ENCODE peak calls at places on chromosomes 3 and 15, in ten cellular contexts. N is sciatic nerve; W is DMS 273 treated with DMSO at 0.1 percent for 48 hours; D is T-cell; C is stimulated activated CD4-positive, alpha-beta T cell treated with anti-CD3 and anti-CD28 coated beads, Interleukin-1b, Interleukin-23, amount 100 ng/mL, for 24 hours; M is activated CD4-positive, alpha-beta T cell treated with anti-CD3 and anti-CD28 coated beads for 36 hours; I is CD4-positive, alpha-beta T cell; J is astrocyte of the spinal cord; X is HTR-8/SVneo; E is hypothalamus. G is an unnamed sample.
A peak's percentile ranks its signal among the peaks of the same experiment; 100 is the strongest.

GRCh38 chr3:120442975-120443517 is 7.7 kb downstream of the FSTL1 start:
- DNase-seq in M (no peak), I (no peak), X (no peak), D (no peak), N (no peak), E (no peak), W (no peak), C (no peak), J (no peak), G (no peak)

GRCh38 chr15:96330064-96330449 is 443 bp upstream of the NR2F2 start:
- DNase-seq in X (no peak), N (peak; percentile 90), M (peak; percentile 50), I (no peak), J (peak; percentile 87), C (no peak), D (no peak), W (no peak), E (no peak), G (peak; percentile 82)

GRCh38 chr3:52247455-52248164 is 2.1 kb downstream of the PPM1M start:
- DNase-seq in J (no peak), C (no peak), X (no peak), I (no peak), M (no peak), D (no peak), N (no peak), E (no peak), W (no peak), G (no peak)

GRCh38 chr15:101099183-101099582 is 152.7 kb downstream of the CHSY1 start:
- DNase-seq in C (no peak), E (no peak), M (peak; percentile 48), J (no peak), X (no peak), N (no peak), I (no peak), W (no peak), D (no peak), G (no peak)

GRCh38 chr3:3110299-3110630 is at the start of gene IL5RA:
- DNase-seq in X (no peak), W (no peak), D (no peak), J (no peak), M (no peak), I (peak; percentile 16), N (no peak), E (no peak), C (no peak), G (no peak)

GRCh38 chr3:171281256-171281655 is 178.9 kb downstream of the TNIK start:
- DNase-seq in W (no peak), C (no peak), E (no peak), M (no peak), J (no peak), D (no peak), I (no peak), X (no peak), N (no peak), G (no peak)

GRCh38 chr15:62173215-62173614 is 8.1 kb upstream of the C2CD4B start:
- DNase-seq in J (no peak), E (no peak), C (no peak), X (no peak), I (no peak), M (no peak), D (no peak), W (no peak), N (no peak), G (no peak)

GRCh38 chr3:100149130-100149529 is 34.8 kb upstream of the FILIP1L start:
- DNase-seq in N (no peak), D (no peak), I (no peak), J (no peak), W (no peak), X (no peak), M (no peak), C (no peak), E (no peak), G (no peak)

GRCh38 chr3:195160908-195161434 is 110.0 kb downstream of the XXYLT1 start:
- DNase-seq in E (no peak), C (no peak), I (no peak), X (no peak), W (no peak), N (no peak), M (no peak), J (no peak), D (no peak), G (no peak)

GRCh38 chr3:47133641-47134040 is 30.3 kb downstream of the SETD2 start:
- DNase-seq in M (no peak), N (no peak), I (no peak), X (no peak), J (no peak), W (no peak), E (no peak), C (no peak), D (no peak), G (no peak)

GRCh38 chr15:99507016-99507731 is 58.6 kb upstream of the MEF2A start:
- DNase-seq in E (no peak), C (no peak), X (no peak), M (no peak), I (no peak), D (no peak), N (no peak), J (peak; percentile 61), W (peak; percentile 70), G (no peak)

GRCh38 chr3:128782282-128783146 is 56.5 kb downstream of the RAB7A start:
- DNase-seq in W (no peak), D (no peak), C (no peak), M (no peak), E (no peak), J (no peak), X (no peak), I (no peak), N (no peak), G (no peak)

GRCh38 chr15:89648106-89649012 is 6.9 kb downstream of the KIF7 start:
- DNase-seq in J (no peak), D (no peak), C (no peak), E (no peak), W (no peak), X (no peak), N (peak; percentile 56), I (no peak), M (no peak), G (no peak)

GRCh38 chr3:102532901-102533300 is 98.1 kb downstream of the ZPLD1 start:
- DNase-seq in M (no peak), J (no peak), E (no peak), D (no peak), C (no peak), I (no peak), N (no peak), X (no peak), W (no peak), G (no peak)

GRCh38 chr3:188244395-188244861 is 90.5 kb downstream of the LPP start:
- DNase-seq in W (no peak), C (no peak), I (no peak), M (no peak), E (no peak), X (no peak), N (no peak), J (peak; percentile 76), D (no peak), G (no peak)

GRCh38 chr3:132180337-132180791 is 136.8 kb upstream of the ACP3 start:
- DNase-seq in M (no peak), I (no peak), W (peak; percentile 22), J (peak; percentile 76), E (no peak), D (no peak), X (peak; percentile 24), N (no peak), C (no peak), G (no peak)

GRCh38 chr3:24539699-24540098 is 45.0 kb upstream of the THRB start:
- DNase-seq in D (no peak), M (no peak), E (no peak), I (no peak), X (no peak), C (no peak), W (no peak), N (no peak), J (no peak), G (no peak)

GRCh38 chr15:40014390-40014789 is 24.6 kb downstream of the SRP14 start:
- DNase-seq in C (no peak), X (no peak), J (no peak), I (no peak), W (no peak), D (no peak), N (no peak), E (no peak), M (no peak), G (no peak)

GRCh38 chr3:172161959-172162358 is 122.6 kb downstream of the FNDC3B start:
- DNase-seq in I (no peak), N (no peak), D (no peak), J (no peak), E (no peak), M (no peak), C (no peak), W (no peak), X (no peak), G (no peak)

GRCh38 chr3:117853923-117854322 is 1144.3 kb downstream of the TUSC7 start:
- DNase-seq in C (no peak), M (no peak), I (no peak), N (no peak), W (no peak), E (no peak), J (peak; percentile 45), D (no peak), X (no peak), G (no peak)

GRCh38 chr15:56917652-56918045 is 795 bp upstream of the TCF12 start:
- DNase-seq in J (no peak), M (peak; percentile 4), I (no peak), C (peak; percentile 1), N (no peak), D (peak; percentile 3), X (no peak), W (no peak), E (no peak), G (no peak)

GRCh38 chr15:37056168-37056893 is 44.0 kb downstream of the MEIS2 start:
- DNase-seq in E (no peak), J (no peak), I (no peak), C (no peak), D (no peak), W (no peak), N (no peak), M (no peak), X (no peak), G (no peak)